ENCODE peak calls at places on chromosomes 5 and 9, in ten cellular contexts. One of them, this sample, is unnamed.

GRCh38 chr9:88051138-88051537 is 76.8 kb upstream of the CDK20 start:
- DNase-seq in breast epithelium: no peak
- DNase-seq in body of pancreas: no peak
- DNase-seq in fibroblast of villous mesenchyme: no peak
- DNase-seq in MM.1S: no peak
- DNase-seq in sigmoid colon: no peak
- DNase-seq in suprapubic skin: no peak
- DNase-seq in ascending aorta: no peak
- DNase-seq in A549: no peak
- DNase-seq in OCI-LY7: no peak
- DNase-seq in this sample: no peak

GRCh38 chr5:180494510-180495181 is 467 bp downstream of the CNOT6 start:
- DNase-seq in breast epithelium: peak
- DNase-seq in body of pancreas: peak
- DNase-seq in fibroblast of villous mesenchyme: peak
- DNase-seq in MM.1S: peak
- DNase-seq in sigmoid colon: peak
- DNase-seq in suprapubic skin: peak
- DNase-seq in ascending aorta: peak
- DNase-seq in A549: peak
- DNase-seq in OCI-LY7: peak
- DNase-seq in this sample: no peak

GRCh38 chr9:4620881-4621555 is 41.1 kb upstream of the PLPP6 start:
- DNase-seq in breast epithelium: no peak
- DNase-seq in body of pancreas: no peak
- DNase-seq in fibroblast of villous mesenchyme: no peak
- DNase-seq in MM.1S: no peak
- DNase-seq in sigmoid colon: no peak
- DNase-seq in suprapubic skin: no peak
- DNase-seq in ascending aorta: no peak
- DNase-seq in A549: no peak
- DNase-seq in OCI-LY7: no peak
- DNase-seq in this sample: no peak

GRCh38 chr5:58764199-58764598 is 181.3 kb downstream of the RAB3C start:
- DNase-seq in breast epithelium: peak
- DNase-seq in body of pancreas: peak
- DNase-seq in fibroblast of villous mesenchyme: no peak
- DNase-seq in MM.1S: no peak
- DNase-seq in sigmoid colon: no peak
- DNase-seq in suprapubic skin: no peak
- DNase-seq in ascending aorta: no peak
- DNase-seq in A549: no peak
- DNase-seq in OCI-LY7: no peak
- DNase-seq in this sample: no peak

GRCh38 chr9:134054891-134055811 is 12.7 kb downstream of the BRD3 start:
- DNase-seq in breast epithelium: no peak
- DNase-seq in body of pancreas: peak
- DNase-seq in fibroblast of villous mesenchyme: no peak
- DNase-seq in MM.1S: no peak
- DNase-seq in sigmoid colon: peak
- DNase-seq in suprapubic skin: peak
- DNase-seq in ascending aorta: peak
- DNase-seq in A549: no peak
- DNase-seq in OCI-LY7: no peak
- DNase-seq in this sample: no peak

GRCh38 chr9:10706788-10707187 is 94.0 kb upstream of the PTPRD start:
- DNase-seq in breast epithelium: no peak
- DNase-seq in body of pancreas: no peak
- DNase-seq in fibroblast of villous mesenchyme: no peak
- DNase-seq in MM.1S: no peak
- DNase-seq in sigmoid colon: no peak
- DNase-seq in suprapubic skin: no peak
- DNase-seq in ascending aorta: no peak
- DNase-seq in A549: no peak
- DNase-seq in OCI-LY7: no peak
- DNase-seq in this sample: no peak

GRCh38 chr5:126014691-126015090 is 408.5 kb upstream of the GRAMD2B start:
- DNase-seq in breast epithelium: no peak
- DNase-seq in body of pancreas: no peak
- DNase-seq in fibroblast of villous mesenchyme: no peak
- DNase-seq in MM.1S: no peak
- DNase-seq in sigmoid colon: no peak
- DNase-seq in suprapubic skin: no peak
- DNase-seq in ascending aorta: no peak
- DNase-seq in A549: no peak
- DNase-seq in OCI-LY7: no peak
- DNase-seq in this sample: no peak

GRCh38 chr5:40675396-40676133 is 4.2 kb upstream of the PTGER4 start:
- DNase-seq in breast epithelium: no peak
- DNase-seq in body of pancreas: no peak
- DNase-seq in fibroblast of villous mesenchyme: no peak
- DNase-seq in MM.1S: no peak
- DNase-seq in sigmoid colon: no peak
- DNase-seq in suprapubic skin: no peak
- DNase-seq in ascending aorta: no peak
- DNase-seq in A549: no peak
- DNase-seq in OCI-LY7: no peak
- DNase-seq in this sample: no peak

GRCh38 chr9:31674264-31674663 is 710.2 kb upstream of the ACO1 start:
- DNase-seq in breast epithelium: no peak
- DNase-seq in body of pancreas: no peak
- DNase-seq in fibroblast of villous mesenchyme: no peak
- DNase-seq in MM.1S: no peak
- DNase-seq in sigmoid colon: no peak
- DNase-seq in suprapubic skin: no peak
- DNase-seq in ascending aorta: no peak
- DNase-seq in A549: no peak
- DNase-seq in OCI-LY7: no peak
- DNase-seq in this sample: no peak

GRCh38 chr9:91098203-91098602 is 263.5 kb downstream of the AUH start:
- DNase-seq in breast epithelium: no peak
- DNase-seq in body of pancreas: no peak
- DNase-seq in fibroblast of villous mesenchyme: no peak
- DNase-seq in MM.1S: no peak
- DNase-seq in sigmoid colon: no peak
- DNase-seq in suprapubic skin: no peak
- DNase-seq in ascending aorta: no peak
- DNase-seq in A549: no peak
- DNase-seq in OCI-LY7: no peak
- DNase-seq in this sample: no peak

GRCh38 chr5:176719113-176719814 is 72.0 kb downstream of the TSPAN17 start:
- DNase-seq in breast epithelium: no peak
- DNase-seq in body of pancreas: no peak
- DNase-seq in fibroblast of villous mesenchyme: peak
- DNase-seq in MM.1S: no peak
- DNase-seq in sigmoid colon: no peak
- DNase-seq in suprapubic skin: no peak
- DNase-seq in ascending aorta: no peak
- DNase-seq in A549: no peak
- DNase-seq in OCI-LY7: no peak
- DNase-seq in this sample: no peak

GRCh38 chr9:16768816-16769215 is 101.7 kb downstream of the BNC2 start:
- DNase-seq in breast epithelium: no peak
- DNase-seq in body of pancreas: no peak
- DNase-seq in fibroblast of villous mesenchyme: no peak
- DNase-seq in MM.1S: no peak
- DNase-seq in sigmoid colon: no peak
- DNase-seq in suprapubic skin: no peak
- DNase-seq in ascending aorta: no peak
- DNase-seq in A549: no peak
- DNase-seq in OCI-LY7: no peak
- DNase-seq in this sample: no peak

GRCh38 chr5:68424799-68425537 is 209.4 kb downstream of the PIK3R1 start:
- DNase-seq in breast epithelium: no peak
- DNase-seq in body of pancreas: no peak
- DNase-seq in fibroblast of villous mesenchyme: peak
- DNase-seq in MM.1S: peak
- DNase-seq in sigmoid colon: no peak
- DNase-seq in suprapubic skin: no peak
- DNase-seq in ascending aorta: no peak
- DNase-seq in A549: no peak
- DNase-seq in OCI-LY7: no peak
- DNase-seq in this sample: no peak

GRCh38 chr9:129383005-129383414 is 204.9 kb upstream of the IER5L start:
- DNase-seq in breast epithelium: peak
- DNase-seq in body of pancreas: peak
- DNase-seq in fibroblast of villous mesenchyme: no peak
- DNase-seq in MM.1S: no peak
- DNase-seq in sigmoid colon: peak
- DNase-seq in suprapubic skin: peak
- DNase-seq in ascending aorta: peak
- DNase-seq in A549: no peak
- DNase-seq in OCI-LY7: no peak
- DNase-seq in this sample: no peak
- H3K4me3 ChIP-seq in breast epithelium: peak
- H3K4me3 ChIP-seq in body of pancreas: no peak
- H3K4me3 ChIP-seq in fibroblast of villous mesenchyme: peak
- H3K4me3 ChIP-seq in MM.1S: peak
- H3K4me3 ChIP-seq in sigmoid colon: peak
- H3K4me3 ChIP-seq in suprapubic skin: peak
- H3K4me3 ChIP-seq in ascending aorta: peak
- H3K4me3 ChIP-seq in A549: no peak
- H3K4me3 ChIP-seq in OCI-LY7: peak
- H3K4me3 ChIP-seq in this sample: peak

DNA sequence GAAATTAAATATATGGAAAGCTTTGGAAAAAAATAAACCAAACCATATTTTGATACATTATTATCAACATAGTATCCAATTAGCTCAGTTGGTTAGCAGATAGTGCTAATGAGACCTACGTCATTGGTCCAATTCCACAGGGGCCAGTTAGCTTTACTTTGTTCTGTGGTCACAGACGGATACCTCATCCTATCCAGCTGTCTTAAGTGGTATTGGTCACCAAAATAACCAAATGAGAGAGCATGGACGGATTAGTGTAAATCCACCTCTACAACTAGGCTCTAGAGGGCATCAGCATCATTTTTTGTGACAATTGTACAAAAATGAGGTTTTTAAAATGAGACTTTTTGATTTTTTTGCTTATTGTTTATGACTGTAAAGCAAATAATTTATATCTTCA is 364.2 kb downstream of the KIAA0825 start:
- DNase-seq in breast epithelium: no peak
- DNase-seq in body of pancreas: no peak
- DNase-seq in fibroblast of villous mesenchyme: no peak
- DNase-seq in MM.1S: no peak
- DNase-seq in sigmoid colon: no peak
- DNase-seq in suprapubic skin: no peak
- DNase-seq in ascending aorta: no peak
- DNase-seq in A549: no peak
- DNase-seq in OCI-LY7: no peak
- DNase-seq in this sample: no peak
- TF ChIP-seq CTCF in breast epithelium: no peak
- TF ChIP-seq CTCF in body of pancreas: no peak
- TF ChIP-seq CTCF in fibroblast of villous mesenchyme: no peak
- TF ChIP-seq CTCF in MM.1S: no peak
- TF ChIP-seq CTCF in sigmoid colon: no peak
- TF ChIP-seq CTCF in suprapubic skin: no peak
- TF ChIP-seq CTCF in ascending aorta: no peak
- TF ChIP-seq CTCF in A549: no peak
- TF ChIP-seq CTCF in OCI-LY7: peak
- TF ChIP-seq CTCF in this sample: no peak

GRCh38 chr9:95055851-95056551 is 261.5 kb downstream of the FANCC start:
- DNase-seq in breast epithelium: peak
- DNase-seq in body of pancreas: no peak
- DNase-seq in fibroblast of villous mesenchyme: peak
- DNase-seq in MM.1S: no peak
- DNase-seq in sigmoid colon: no peak
- DNase-seq in suprapubic skin: no peak
- DNase-seq in ascending aorta: no peak
- DNase-seq in A549: no peak
- DNase-seq in OCI-LY7: no peak
- DNase-seq in this sample: no peak
- H3K4me3 ChIP-seq in breast epithelium: peak
- H3K4me3 ChIP-seq in body of pancreas: no peak
- H3K4me3 ChIP-seq in fibroblast of villous mesenchyme: peak
- H3K4me3 ChIP-seq in MM.1S: no peak
- H3K4me3 ChIP-seq in sigmoid colon: peak
- H3K4me3 ChIP-seq in suprapubic skin: peak
- H3K4me3 ChIP-seq in ascending aorta: peak
- H3K4me3 ChIP-seq in A549: peak
- H3K4me3 ChIP-seq in OCI-LY7: no peak
- H3K4me3 ChIP-seq in this sample: no peak

GRCh38 chr5:149836451-149837139 is 106.5 kb downstream of the PPARGC1B start:
- DNase-seq in breast epithelium: no peak
- DNase-seq in body of pancreas: no peak
- DNase-seq in fibroblast of villous mesenchyme: no peak
- DNase-seq in MM.1S: no peak
- DNase-seq in sigmoid colon: no peak
- DNase-seq in suprapubic skin: no peak
- DNase-seq in ascending aorta: no peak
- DNase-seq in A549: no peak
- DNase-seq in OCI-LY7: no peak
- DNase-seq in this sample: no peak

GRCh38 chr5:149840226-149840825 is 104.3 kb downstream of the PDE6A start:
- DNase-seq in breast epithelium: no peak
- DNase-seq in body of pancreas: no peak
- DNase-seq in fibroblast of villous mesenchyme: no peak
- DNase-seq in MM.1S: no peak
- DNase-seq in sigmoid colon: no peak
- DNase-seq in suprapubic skin: no peak
- DNase-seq in ascending aorta: no peak
- DNase-seq in A549: no peak
- DNase-seq in OCI-LY7: no peak
- DNase-seq in this sample: no peak

GRCh38 chr5:149839761-149840160 is 104.8 kb downstream of the PDE6A start:
- DNase-seq in breast epithelium: no peak
- DNase-seq in body of pancreas: no peak
- DNase-seq in fibroblast of villous mesenchyme: peak
- DNase-seq in MM.1S: no peak
- DNase-seq in sigmoid colon: no peak
- DNase-seq in suprapubic skin: no peak
- DNase-seq in ascending aorta: no peak
- DNase-seq in A549: no peak
- DNase-seq in OCI-LY7: no peak
- DNase-seq in this sample: no peak

GRCh38 chr5:149838881-149839739 is 105.5 kb downstream of the PDE6A start:
- DNase-seq in breast epithelium: no peak
- DNase-seq in body of pancreas: no peak
- DNase-seq in fibroblast of villous mesenchyme: peak
- DNase-seq in MM.1S: no peak
- DNase-seq in sigmoid colon: no peak
- DNase-seq in suprapubic skin: no peak
- DNase-seq in ascending aorta: no peak
- DNase-seq in A549: peak
- DNase-seq in OCI-LY7: no peak
- DNase-seq in this sample: no peak

DNA sequence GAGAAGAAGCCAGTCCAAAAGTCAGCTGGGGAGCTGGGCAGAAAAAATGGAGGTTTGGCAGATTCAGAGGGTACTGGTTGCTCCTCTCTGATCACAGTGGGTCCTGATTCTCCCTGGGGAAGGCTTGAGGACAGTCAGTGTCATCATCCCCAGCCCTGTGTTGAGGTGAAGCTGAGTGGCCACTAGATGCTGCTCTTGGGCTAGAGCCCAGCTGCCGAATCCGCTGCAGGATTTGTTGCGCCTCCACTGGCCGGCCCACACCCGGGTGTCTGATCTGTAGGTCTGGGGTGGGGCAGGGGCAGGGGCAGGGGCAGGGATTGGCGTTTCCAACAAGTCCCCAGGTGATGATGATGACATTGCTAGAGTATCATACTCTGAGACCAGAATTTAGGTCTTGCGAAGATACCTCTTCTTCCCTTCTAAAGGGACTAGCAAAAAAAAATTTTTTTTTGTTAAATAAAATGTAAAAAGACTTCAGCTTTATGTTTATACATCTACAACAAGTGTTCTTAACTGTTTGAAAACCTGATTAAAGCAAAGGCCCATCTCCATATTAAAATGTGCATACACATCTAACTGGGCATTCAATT is 106.8 kb downstream of the PDE6A start:
- DNase-seq in breast epithelium: peak
- DNase-seq in body of pancreas: peak
- DNase-seq in fibroblast of villous mesenchyme: peak
- DNase-seq in MM.1S: no peak
- DNase-seq in sigmoid colon: no peak
- DNase-seq in suprapubic skin: no peak
- DNase-seq in ascending aorta: no peak
- DNase-seq in A549: peak
- DNase-seq in OCI-LY7: peak
- DNase-seq in this sample: no peak
- TF ChIP-seq CTCF in breast epithelium: peak
- TF ChIP-seq CTCF in body of pancreas: no peak
- TF ChIP-seq CTCF in fibroblast of villous mesenchyme: peak
- TF ChIP-seq CTCF in MM.1S: no peak
- TF ChIP-seq CTCF in sigmoid colon: no peak
- TF ChIP-seq CTCF in suprapubic skin: no peak
- TF ChIP-seq CTCF in ascending aorta: peak
- TF ChIP-seq CTCF in A549: peak
- TF ChIP-seq CTCF in OCI-LY7: peak
- TF ChIP-seq CTCF in this sample: peak

This sample was measured in GM12864.